ENCODE peak calls at places on chromosomes 16 and 17, in six cellular contexts. K is ascending aorta; J is cardiac fibroblast; T is head of caudate nucleus; W is LNCaP clone FGC; R is stimulated activated CD8-positive, alpha-beta memory T cell treated with anti-CD3 and anti-CD28 coated beads, Interleukin-4, amount 100 ng/mL, for 4 hours. X is an unnamed sample.

GRCh38 chr17:42541041-42541833 is 5.2 kb downstream of the NAGLU start:
- DNase-seq in T (no peak), J (no peak), K (no peak), W (peak), R (no peak), X (no peak)

GRCh38 chr16:719815-720506 is 985 bp upstream of the ANTKMT start:
- DNase-seq in J (no peak), W (no peak), T (peak), K (no peak), R (no peak), X (no peak)

GRCh38 chr17:57902117-57902799 is 52.4 kb upstream of the MRPS23 start:
- DNase-seq in J (no peak), T (no peak), K (no peak), W (no peak), R (no peak), X (no peak)

GRCh38 chr17:6509295-6509771 is 47.0 kb downstream of the PITPNM3 start:
- DNase-seq in W (no peak), K (no peak), T (no peak), R (no peak), J (peak), X (peak)

GRCh38 chr17:50322271-50322670 is 23.7 kb upstream of the XYLT2 start:
- DNase-seq in T (no peak), J (no peak), W (no peak), R (no peak), K (no peak), X (peak)

GRCh38 chr16:21186326-21186691 is 25.1 kb downstream of the ZP2 start:
- DNase-seq in W (no peak), J (peak), K (no peak), R (no peak), T (no peak), X (no peak)

GRCh38 chr16:23710504-23710903 is 2.5 kb downstream of the ERN2 start:
- DNase-seq in J (no peak), T (no peak), W (no peak), K (no peak), R (no peak), X (no peak)

GRCh38 chr16:49858200-49859129 is 2.6 kb upstream of the ZNF423 start:
- DNase-seq in K (peak), W (no peak), T (no peak), R (no peak), J (peak), X (peak)

GRCh38 chr16:66443269-66443652 is 16.2 kb downstream of the BEAN1 start:
- DNase-seq in W (no peak), T (no peak), J (no peak), R (no peak), K (no peak), X (no peak)

GRCh38 chr17:1959871-1960569 is 65.1 kb downstream of the RTN4RL1 start:
- DNase-seq in W (no peak), R (no peak), K (no peak), J (no peak), T (no peak), X (peak)

GRCh38 chr16:66927012-66927436 is 1.7 kb upstream of the RRAD start:
- DNase-seq in R (no peak), T (no peak), K (peak), J (peak), W (no peak), X (peak)

GRCh38 chr16:85536073-85536410 is 77.1 kb upstream of the GSE1 start:
- DNase-seq in T (no peak), W (no peak), R (no peak), K (no peak), J (no peak), X (peak)

GRCh38 chr16:85286970-85287814 is 174.9 kb upstream of the CIBAR2 start:
- DNase-seq in R (no peak), K (no peak), J (peak), T (peak), W (no peak), X (peak)

GRCh38 chr16:12323007-12323699 is 346.6 kb downstream of the SNX29 start:
- DNase-seq in J (no peak), K (no peak), R (no peak), T (no peak), W (no peak), X (no peak)

GRCh38 chr16:47905771-47906170 is 250.0 kb downstream of the ABCC12 start:
- DNase-seq in W (no peak), K (no peak), T (no peak), R (no peak), J (peak), X (no peak)

GRCh38 chr17:66417300-66417719 is 114.9 kb downstream of the PRKCA start:
- DNase-seq in T (no peak), R (no peak), K (no peak), W (no peak), J (no peak), X (no peak)

GRCh38 chr16:1606774-1607173 is 5.1 kb downstream of the IFT140 start:
- DNase-seq in T (no peak), W (no peak), J (no peak), K (no peak), R (no peak), X (no peak)

GRCh38 chr16:19980866-19981265 is 92.8 kb downstream of the GPR139 start:
- DNase-seq in T (no peak), K (no peak), J (peak), W (no peak), R (no peak), X (peak)

GRCh38 chr16:84093879-84094270 is 22.9 kb downstream of the MBTPS1 start:
- DNase-seq in K (no peak), R (no peak), T (no peak), J (no peak), W (no peak), X (no peak)

GRCh38 chr17:64572682-64573154 is 65.9 kb downstream of the CEP95 start:
- DNase-seq in T (no peak), W (no peak), R (no peak), K (no peak), J (peak), X (peak)

GRCh38 chr16:20918486-20919239 is 18.1 kb downstream of the LYRM1 start:
- DNase-seq in T (no peak), J (peak), R (no peak), K (peak), W (no peak), X (peak)

GRCh38 chr17:34852614-34853013 is 108.6 kb downstream of the CCT6B start:
- DNase-seq in J (no peak), W (no peak), K (no peak), T (no peak), R (no peak), X (no peak)

GRCh38 chr17:33200587-33200986 is 92.5 kb downstream of the ASIC2 start:
- DNase-seq in K (no peak), J (peak), R (no peak), T (no peak), W (no peak), X (no peak)

GRCh38 chr16:886084-886543 is 84.7 kb downstream of the LMF1 start:
- DNase-seq in K (no peak), T (no peak), W (no peak), R (no peak), J (no peak), X (peak)

GRCh38 chr17:75877752-75878173 is 618 bp downstream of the TRIM47 start:
- DNase-seq in T (peak), J (peak), R (peak), K (peak), W (peak), X (peak)